ENCODE peak calls at places on chromosomes 2 and 18, in nine cellular contexts. X is endothelial cell of umbilical vein, E is left lung, Z is ovary, D is heart left ventricle, G is small intestine, O is transverse colon, T is H9, P is SJCRH30. N is an unnamed sample. For H3K4me1, the result is how much of the 10 kb centered on the place peaks cover.

GRCh38 chr2:73263540-73264331 is 20.5 kb downstream of the FBXO41 start:
- DNase-seq in D (no peak), G (no peak), O (no peak), X (no peak), P (no peak), T (no peak), Z (no peak), E (no peak), N (no peak)

GRCh38 chr2:66448592-66448991 is 13.7 kb downstream of the MEIS1 start:
- DNase-seq in D (no peak), P (no peak), Z (no peak), O (no peak), T (no peak), G (no peak), X (no peak), E (no peak), N (no peak)

GRCh38 chr2:215921884-215922283 is 91.5 kb downstream of the MREG start:
- DNase-seq in X (peak), G (peak), Z (no peak), D (no peak), T (no peak), P (peak), E (no peak), O (no peak), N (peak)

GRCh38 chr2:223222397-223222796 is 170.4 kb downstream of the KCNE4 start:
- DNase-seq in E (no peak), G (no peak), T (no peak), D (no peak), Z (no peak), X (peak), O (no peak), P (no peak), N (peak)

GRCh38 chr2:85680707-85681353 is 12.8 kb upstream of the SFTPB start:
- DNase-seq in O (no peak), T (no peak), G (no peak), Z (no peak), X (peak), D (no peak), E (no peak), P (no peak), N (no peak)

GRCh38 chr18:49968649-49969309 is 155.4 kb upstream of the ACAA2 start:
- DNase-seq in T (no peak), P (no peak), G (peak), E (no peak), Z (no peak), X (no peak), O (no peak), D (no peak), N (no peak)

GRCh38 chr2:201151127-201152074 is 31.5 kb upstream of the CASP10 start:
- DNase-seq in D (no peak), G (no peak), Z (no peak), P (no peak), T (no peak), O (no peak), X (peak), E (no peak), N (peak)

GRCh38 chr2:169141713-169142352 is 72.5 kb downstream of the DHRS9 start:
- DNase-seq in O (peak), D (no peak), P (peak), G (peak), Z (no peak), T (peak), X (peak), E (peak), N (peak)

GRCh38 chr18:39414009-39414700 is 1848.6 kb upstream of the CELF4 start:
- DNase-seq in E (no peak), D (no peak), O (no peak), X (peak), G (peak), Z (no peak), P (no peak), T (no peak), N (peak)

GRCh38 chr2:12099374-12099773 is 352.9 kb downstream of the LPIN1 start:
- DNase-seq in E (no peak), D (no peak), P (no peak), Z (no peak), X (no peak), G (no peak), T (no peak), O (no peak), N (no peak)

GRCh38 chr18:58391113-58391892 is 237.6 kb downstream of the ALPK2 start:
- DNase-seq in T (peak), E (no peak), G (no peak), O (no peak), P (peak), Z (no peak), D (no peak), X (no peak), N (no peak)

GRCh38 chr18:35747894-35748472 is 166.4 kb downstream of the GALNT1 start:
- DNase-seq in G (no peak), P (no peak), E (no peak), X (no peak), Z (no peak), T (no peak), D (no peak), O (no peak), N (no peak)

GRCh38 chr2:55966431-55967118 is 43.0 kb upstream of the EFEMP1 start:
- DNase-seq in T (no peak), X (peak), O (peak), Z (peak), E (no peak), P (no peak), D (peak), G (no peak), N (no peak)

GRCh38 chr2:179909845-179910734 is 48.7 kb upstream of the ZNF385B start:
- DNase-seq in D (no peak), G (no peak), E (no peak), T (no peak), Z (no peak), O (no peak), P (no peak), X (no peak), N (no peak)

GRCh38 chr2:60028819-60029218 is 524.6 kb downstream of the BCL11A start:
- DNase-seq in Z (no peak), T (no peak), G (no peak), P (no peak), O (no peak), D (no peak), E (no peak), X (no peak), N (peak)

GRCh38 chr2:65456074-65456473 is 23.7 kb upstream of the SPRED2 start:
- DNase-seq in E (no peak), P (no peak), T (no peak), O (no peak), G (no peak), D (no peak), X (no peak), Z (no peak), N (peak)

GRCh38 chr2:158221055-158222021 is 119.7 kb downstream of the UPP2 start:
- DNase-seq in Z (no peak), P (no peak), X (no peak), O (no peak), D (no peak), E (no peak), G (no peak), T (no peak), N (no peak)

GRCh38 chr2:157625311-157625710 is 3.4 kb downstream of the ACVR1C start:
- DNase-seq in X (no peak), D (no peak), E (no peak), P (no peak), O (no peak), Z (no peak), G (peak), T (no peak), N (no peak)

GRCh38 chr2:180472133-180472532 is 465.0 kb upstream of the CWC22 start:
- DNase-seq in G (no peak), P (no peak), D (no peak), T (no peak), Z (no peak), X (no peak), E (no peak), O (no peak), N (no peak)

GRCh38 chr2:74142340-74142739 is 5.4 kb downstream of the BOLA3 start:
- DNase-seq in D (no peak), P (no peak), G (no peak), Z (no peak), O (no peak), E (no peak), X (no peak), T (peak), N (no peak)

GRCh38 chr2:218405365-218406208 is 5.9 kb downstream of the CTDSP1 start:
- DNase-seq in Z (peak), P (no peak), T (no peak), G (peak), X (no peak), O (no peak), D (no peak), E (peak), N (no peak)

GRCh38 chr2:10447300-10448207 is 573 bp downstream of the ODC1 start:
- DNase-seq in Z (no peak), E (no peak), O (peak), P (peak), D (no peak), T (peak), X (peak), G (peak), N (no peak)

DNA sequence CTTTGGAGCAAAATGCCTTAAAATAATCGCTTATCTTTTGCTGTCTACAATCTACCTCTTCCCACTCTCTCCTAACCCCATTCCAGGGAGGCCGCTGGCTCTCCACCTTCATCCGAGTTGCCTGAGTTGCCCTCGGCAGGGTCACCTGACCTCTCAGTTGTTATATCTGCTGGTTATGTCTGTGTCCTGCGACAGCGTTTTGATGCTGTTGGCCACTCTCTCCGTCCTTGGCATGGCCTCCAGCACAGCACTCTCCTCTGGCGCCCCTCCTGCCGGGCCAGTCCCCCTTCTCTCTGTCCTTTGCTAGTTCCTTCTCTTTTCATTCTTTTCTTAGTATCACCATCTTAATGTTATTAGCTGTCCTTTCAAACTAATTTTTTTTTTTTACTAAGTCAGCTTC is 41.6 kb downstream of the TRAF3IP1 start:
- DNase-seq in D (no peak), P (no peak), O (no peak), E (no peak), X (no peak), Z (no peak), T (no peak), G (no peak), N (no peak)
- H3K4me1 ChIP-seq in D (under half), P (under half), O (under half), E (under half), X (under half), Z (under half), T (under half), G (under half), N (under half)

GRCh38 chr2:40395169-40396023 is 56.5 kb downstream of the SLC8A1 start:
- DNase-seq in T (no peak), Z (no peak), P (no peak), G (no peak), X (no peak), O (no peak), D (no peak), E (no peak), N (no peak)

GRCh38 chr2:40394030-40394429 is 57.9 kb downstream of the SLC8A1 start:
- DNase-seq in E (no peak), P (no peak), X (no peak), T (no peak), G (no peak), O (no peak), D (no peak), Z (no peak), N (no peak)

GRCh38 chr2:40400336-40400953 is 51.4 kb downstream of the SLC8A1 start:
- DNase-seq in T (no peak), G (no peak), X (peak), Z (no peak), E (no peak), P (no peak), D (no peak), O (no peak), N (no peak)

GRCh38 chr2:40397720-40398119 is 54.2 kb downstream of the SLC8A1 start:
- DNase-seq in P (no peak), G (no peak), D (no peak), T (no peak), E (no peak), Z (no peak), X (no peak), O (no peak), N (no peak)

GRCh38 chr2:40394597-40394996 is 57.3 kb downstream of the SLC8A1 start:
- DNase-seq in Z (no peak), E (no peak), D (no peak), T (no peak), G (no peak), P (no peak), X (no peak), O (no peak), N (no peak)
- H3K4me1 ChIP-seq in Z (under half), E (under half), D (half or more), T (under half), G (under half), P (under half), X (under half), O (under half), N (under half)

DNA sequence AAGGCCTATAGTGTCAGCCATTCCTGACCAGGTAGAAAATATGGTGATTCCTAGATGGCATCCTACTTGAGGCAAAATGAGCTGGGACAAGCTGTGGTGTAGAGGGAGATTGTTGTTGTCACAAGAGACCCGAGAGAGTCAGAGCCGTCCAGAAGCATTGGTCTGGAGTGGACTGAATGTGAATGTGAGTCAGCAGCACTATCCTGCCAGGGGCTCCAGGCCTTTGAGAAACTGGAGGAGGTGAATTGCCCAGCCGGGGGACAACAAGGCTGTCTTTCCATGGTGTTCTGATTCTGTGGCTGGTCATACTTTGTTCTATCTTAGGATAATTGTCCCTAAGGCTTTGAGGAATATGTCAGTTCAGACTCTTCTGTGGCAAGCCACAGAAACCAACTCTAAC is 29.4 kb upstream of the EIF2AK3 start:
- DNase-seq in E (no peak), P (no peak), T (no peak), G (no peak), O (no peak), X (no peak), Z (no peak), D (no peak), N (no peak)
- H3K4me1 ChIP-seq in E (under half), P (under half), T (under half), G (under half), O (under half), X (under half), Z (under half), D (under half), N (under half)

DNA sequence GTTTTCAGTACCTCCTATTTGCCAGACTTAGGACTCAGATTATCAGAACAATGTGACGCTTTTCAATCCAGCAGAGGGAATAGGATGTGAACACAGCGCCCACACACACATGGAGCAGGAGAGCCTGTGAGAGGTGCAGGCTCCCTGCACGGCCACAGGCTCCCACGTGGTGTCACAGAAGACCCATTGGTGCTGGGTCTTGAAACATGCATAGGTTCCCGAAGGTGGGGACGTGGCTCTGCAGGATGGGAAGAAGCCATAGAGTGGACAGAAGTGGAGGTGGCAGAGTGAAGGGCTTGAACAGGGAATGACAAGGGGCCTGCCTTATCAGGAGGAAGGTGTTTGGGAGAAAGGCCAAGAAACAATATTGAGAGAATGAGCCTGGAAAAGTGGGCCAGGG is 78.5 kb upstream of the BCL2L11 start:
- DNase-seq in T (no peak), X (no peak), O (no peak), Z (no peak), G (no peak), D (no peak), E (no peak), P (no peak), N (no peak)
- H3K4me1 ChIP-seq in T (under half), X (under half), O (under half), Z (under half), G (under half), D (under half), E (under half), P (under half), N (under half)

DNA sequence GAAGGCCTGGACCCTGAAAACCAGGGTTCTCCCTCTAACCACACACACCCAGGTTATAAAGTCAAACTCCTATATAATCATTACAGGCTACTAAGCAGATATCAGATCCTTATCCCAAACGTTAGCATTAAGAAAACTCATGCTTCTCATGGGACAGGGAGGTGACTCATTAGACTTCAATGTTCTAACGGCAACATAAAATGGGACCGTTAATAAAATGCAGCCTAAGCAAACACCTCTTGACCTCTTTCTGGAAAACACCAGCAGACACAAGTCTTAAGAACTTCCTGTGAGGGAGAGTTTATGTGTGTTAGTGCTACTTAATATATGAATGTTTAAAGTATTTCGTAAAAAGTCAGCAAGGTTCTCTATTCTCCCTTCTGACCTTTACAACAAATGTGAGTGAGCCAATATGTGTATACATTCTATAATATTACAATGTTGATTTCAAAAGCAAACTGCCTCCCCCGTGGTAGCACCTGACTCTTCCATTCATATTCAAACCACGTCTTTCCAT is 31.7 kb downstream of the LPIN2 start:
- DNase-seq in X (peak), D (no peak), T (no peak), G (peak), O (no peak), E (no peak), Z (no peak), P (no peak), N (peak)
- H3K4me1 ChIP-seq in X (half or more), D (half or more), T (under half), G (under half), O (half or more), E (half or more), Z (under half), P (under half), N (under half)

N was measured in foreskin keratinocyte.